ENCODE peak calls at places on chromosomes 1 and 21, in nine cellular contexts. K, W, D, E, L, J, S, O and X are unnamed samples.

GRCh38 chr21:41932576-41933258 is 21.1 kb downstream of the C2CD2 start:
- DNase-seq in E (no peak), D (no peak), W (peak; percentile 61), J (peak; percentile 48), L (no peak), O (peak; percentile 8), K (no peak), S (peak; percentile 91), X (no peak)

GRCh38 chr1:159798893-159799292 is 3.3 kb upstream of the FCRL6 start:
- DNase-seq in E (no peak), S (peak; percentile 83), W (peak; percentile 64), D (peak; percentile 90), K (peak; percentile 90), J (peak; percentile 60), O (peak; percentile 90), L (peak; percentile 74), X (peak; percentile 18)

GRCh38 chr1:94806451-94806861 is 13.7 kb upstream of the SLC44A3 start:
- DNase-seq in S (no peak), D (peak; percentile 61), L (no peak), J (no peak), W (no peak), O (no peak), E (no peak), K (no peak), X (no peak)

GRCh38 chr1:11516961-11517635 is 38.1 kb downstream of the DISP3 start:
- DNase-seq in O (no peak), L (no peak), J (no peak), K (no peak), W (peak; percentile 13), E (peak; percentile 36), D (no peak), S (no peak), X (no peak)

GRCh38 chr21:42107881-42108553 is 36.9 kb downstream of the UMODL1 start:
- DNase-seq in E (peak; percentile 88), O (no peak), J (peak; percentile 60), L (peak; percentile 77), K (peak; percentile 91), W (no peak), S (peak; percentile 61), D (peak; percentile 75), X (peak; percentile 27)

GRCh38 chr1:114008352-114009041 is 29.2 kb downstream of the OLFML3 start:
- DNase-seq in W (no peak), O (no peak), K (no peak), D (no peak), J (no peak), S (no peak), E (no peak), L (no peak), X (no peak)

GRCh38 chr1:230681599-230681998 is 32.3 kb downstream of the AGT start:
- DNase-seq in S (peak; percentile 69), J (no peak), E (no peak), O (peak; percentile 62), K (no peak), L (no peak), W (no peak), D (peak; percentile 84), X (no peak)

GRCh38 chr21:42837421-42838211 is 41.7 kb downstream of the WDR4 start:
- DNase-seq in K (peak; percentile 67), S (peak; percentile 10), D (no peak), W (no peak), L (no peak), J (no peak), O (no peak), E (no peak), X (no peak)

GRCh38 chr1:243500506-243500905 is 244.7 kb downstream of the SDCCAG8 start:
- DNase-seq in K (no peak), E (no peak), D (no peak), S (peak; percentile 15), J (no peak), L (no peak), W (no peak), O (no peak), X (no peak)

GRCh38 chr1:54888080-54888733 is 1.2 kb upstream of the DHCR24 start:
- DNase-seq in O (no peak), E (no peak), S (no peak), J (no peak), K (peak; percentile 77), W (no peak), L (no peak), D (no peak), X (no peak)

GRCh38 chr1:93450331-93450730 is 2.4 kb downstream of the FNBP1L start:
- DNase-seq in E (no peak), W (no peak), J (no peak), O (no peak), K (no peak), D (peak; percentile 25), L (no peak), S (no peak), X (no peak)

GRCh38 chr1:6149597-6149996 is 30.5 kb downstream of the CHD5 start:
- DNase-seq in O (no peak), E (no peak), W (no peak), J (no peak), D (no peak), S (no peak), L (no peak), K (no peak), X (no peak)

GRCh38 chr1:201310986-201311355 is 27.7 kb downstream of the PKP1 start:
- DNase-seq in L (no peak), D (peak; percentile 44), E (no peak), W (no peak), S (no peak), J (peak; percentile 58), O (no peak), K (no peak), X (no peak)

GRCh38 chr21:17793271-17793670 is 25.9 kb downstream of the C21orf91 start:
- DNase-seq in O (no peak), W (no peak), S (no peak), L (no peak), E (no peak), J (no peak), K (no peak), D (no peak), X (no peak)

GRCh38 chr1:218660678-218661053 is 315.5 kb downstream of the TGFB2 start:
- DNase-seq in E (no peak), O (peak; percentile 81), W (no peak), J (no peak), L (no peak), D (peak; percentile 47), K (no peak), S (no peak), X (no peak)

GRCh38 chr1:98421098-98421460 is 240.4 kb upstream of the SNX7 start:
- DNase-seq in S (no peak), D (no peak), O (no peak), W (no peak), J (no peak), L (no peak), K (no peak), E (no peak), X (no peak)

GRCh38 chr1:91650764-91651163 is 150.1 kb downstream of the CDC7 start:
- DNase-seq in W (peak; percentile 79), L (peak; percentile 82), E (no peak), K (no peak), J (peak; percentile 85), D (peak; percentile 92), O (no peak), S (peak; percentile 80), X (no peak)

GRCh38 chr1:22420456-22421053 is 31.1 kb upstream of the ZBTB40 start:
- DNase-seq in L (peak; percentile 90), D (peak; percentile 91), K (peak; percentile 97), J (peak; percentile 82), O (peak; percentile 66), S (peak; percentile 94), W (peak; percentile 87), E (peak; percentile 91), X (peak; percentile 18)

GRCh38 chr1:164256456-164256855 is 302.5 kb upstream of the PBX1 start:
- DNase-seq in E (no peak), K (no peak), S (no peak), W (no peak), D (no peak), O (no peak), L (no peak), J (no peak), X (no peak)
- H3K9me3 ChIP-seq in E (no peaks in the 10 kb centered on the region), K (no peaks in the 10 kb centered on the region), S (no peaks in the 10 kb centered on the region), W (no peaks in the 10 kb centered on the region), D (peaks cover 8% of the 10 kb centered on the region), O (no peaks in the 10 kb centered on the region), L (peaks cover 8% of the 10 kb centered on the region), J (peaks cover 31% of the 10 kb centered on the region), X (no peaks in the 10 kb centered on the region)

DNA sequence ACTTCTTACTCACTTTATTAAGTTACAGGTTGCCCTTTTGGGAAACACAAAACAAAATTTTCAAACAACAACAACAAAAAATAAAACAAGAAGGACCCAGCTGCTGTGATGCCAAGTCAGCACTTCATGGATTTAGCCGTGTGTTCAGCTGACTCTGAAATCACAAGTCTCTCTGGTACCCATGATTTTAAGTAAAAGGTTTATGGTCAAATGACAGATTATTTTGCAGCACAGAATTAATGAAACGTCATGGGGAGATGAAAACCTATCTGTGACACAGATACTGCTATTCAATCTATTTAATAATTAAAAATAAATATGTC is 7.1 kb downstream of the AJAP1 start:
- DNase-seq in S (no peak), K (no peak), L (no peak), W (no peak), D (no peak), E (no peak), O (no peak), J (no peak), X (no peak)
- H3K9me3 ChIP-seq in S (no peaks in the 10 kb centered on the region), K (peaks cover 14% of the 10 kb centered on the region), L (no peaks in the 10 kb centered on the region), W (no peaks in the 10 kb centered on the region), D (no peaks in the 10 kb centered on the region), E (no peaks in the 10 kb centered on the region), O (no peaks in the 10 kb centered on the region), J (no peaks in the 10 kb centered on the region), X (no peaks in the 10 kb centered on the region)

GRCh38 chr1:29602203-29602602 is 365.9 kb downstream of the PTPRU start:
- DNase-seq in J (no peak), L (no peak), E (no peak), O (no peak), K (peak; percentile 17), W (no peak), S (no peak), D (no peak), X (no peak)

GRCh38 chr1:29603622-29604021 is 367.3 kb downstream of the PTPRU start:
- DNase-seq in J (no peak), O (no peak), L (no peak), W (no peak), D (no peak), S (no peak), E (no peak), K (peak; percentile 10), X (no peak)

DNA sequence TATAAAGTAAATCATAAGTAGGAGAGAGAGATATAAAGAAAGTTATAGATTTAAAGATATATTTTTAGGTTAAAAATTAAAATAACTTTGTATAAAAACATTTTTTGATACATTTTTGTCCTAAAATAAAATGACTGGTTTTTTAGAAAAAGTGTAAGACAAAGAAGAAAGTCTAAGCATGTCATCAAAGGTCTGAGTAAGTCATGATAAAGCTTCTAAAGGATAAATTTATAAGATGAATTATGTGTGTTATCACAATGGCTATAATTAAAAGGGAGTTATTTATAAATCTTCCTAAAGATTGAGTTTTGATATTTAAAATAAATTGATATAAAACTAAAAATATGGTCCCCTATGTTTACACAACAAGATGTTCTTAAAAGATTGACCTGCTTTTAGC is 370.9 kb downstream of the PTPRU start:
- DNase-seq in W (no peak), J (no peak), S (no peak), O (peak; percentile 15), L (no peak), K (no peak), E (no peak), D (no peak), X (no peak)
- H3K9me3 ChIP-seq in W (no peaks in the 10 kb centered on the region), J (peaks cover 8% of the 10 kb centered on the region), S (no peaks in the 10 kb centered on the region), O (peaks cover 8% of the 10 kb centered on the region), L (no peaks in the 10 kb centered on the region), K (peaks cover 39% of the 10 kb centered on the region), E (no peaks in the 10 kb centered on the region), D (peaks cover 15% of the 10 kb centered on the region), X (no peaks in the 10 kb centered on the region)

GRCh38 chr1:164087893-164088292 is 471.1 kb upstream of the PBX1 start:
- DNase-seq in O (no peak), K (no peak), W (no peak), E (no peak), L (no peak), D (no peak), S (no peak), J (no peak), X (no peak)
- H3K9me3 ChIP-seq in O (no peaks in the 10 kb centered on the region), K (peaks cover 8% of the 10 kb centered on the region), W (no peaks in the 10 kb centered on the region), E (no peaks in the 10 kb centered on the region), L (peaks cover under 1% of the 10 kb centered on the region), D (peaks cover 10% of the 10 kb centered on the region), S (no peaks in the 10 kb centered on the region), J (no peaks in the 10 kb centered on the region), X (no peaks in the 10 kb centered on the region)